ENCODE peak calls at places on chromosomes 16 and 17, in eight cellular contexts. One of them, this sample, is unnamed.

GRCh38 chr17:78324391-78325075 is 35.3 kb downstream of the SOCS3 start:
- DNase-seq in dorsolateral prefrontal cortex: peak
- DNase-seq in OCI-LY7: no peak
- DNase-seq in activated CD8-positive, alpha-beta T cell treated with anti-CD3 and anti-CD28 coated beads for 36 hours: peak
- DNase-seq in BJ: peak
- DNase-seq in IMR-90: peak
- DNase-seq in uterus: peak
- DNase-seq in H1: peak
- DNase-seq in this sample: no peak

GRCh38 chr16:49466881-49467280 is 93.3 kb downstream of the C16orf78 start:
- DNase-seq in BJ: no peak
- DNase-seq in activated CD8-positive, alpha-beta T cell treated with anti-CD3 and anti-CD28 coated beads for 36 hours: no peak
- DNase-seq in OCI-LY7: no peak
- DNase-seq in dorsolateral prefrontal cortex: no peak
- DNase-seq in H1: peak
- DNase-seq in uterus: no peak
- DNase-seq in IMR-90: no peak
- DNase-seq in this sample: no peak

GRCh38 chr17:66353937-66354401 is 51.6 kb downstream of the PRKCA start:
- DNase-seq in H1: no peak
- DNase-seq in OCI-LY7: no peak
- DNase-seq in IMR-90: peak
- DNase-seq in uterus: peak
- DNase-seq in BJ: peak
- DNase-seq in dorsolateral prefrontal cortex: no peak
- DNase-seq in activated CD8-positive, alpha-beta T cell treated with anti-CD3 and anti-CD28 coated beads for 36 hours: peak
- DNase-seq in this sample: no peak

GRCh38 chr17:39011907-39012468 is 44.8 kb upstream of the FBXO47 start:
- DNase-seq in BJ: no peak
- DNase-seq in activated CD8-positive, alpha-beta T cell treated with anti-CD3 and anti-CD28 coated beads for 36 hours: no peak
- DNase-seq in IMR-90: no peak
- DNase-seq in H1: peak
- DNase-seq in OCI-LY7: no peak
- DNase-seq in uterus: no peak
- DNase-seq in dorsolateral prefrontal cortex: no peak
- DNase-seq in this sample: no peak

GRCh38 chr17:79925242-79925957 is 86.2 kb upstream of the CBX4 start:
- DNase-seq in uterus: no peak
- DNase-seq in activated CD8-positive, alpha-beta T cell treated with anti-CD3 and anti-CD28 coated beads for 36 hours: no peak
- DNase-seq in H1: no peak
- DNase-seq in BJ: no peak
- DNase-seq in dorsolateral prefrontal cortex: peak
- DNase-seq in OCI-LY7: no peak
- DNase-seq in IMR-90: peak
- DNase-seq in this sample: no peak

GRCh38 chr17:63151981-63152523 is 186.0 kb downstream of the TANC2 start:
- DNase-seq in IMR-90: peak
- DNase-seq in activated CD8-positive, alpha-beta T cell treated with anti-CD3 and anti-CD28 coated beads for 36 hours: no peak
- DNase-seq in dorsolateral prefrontal cortex: no peak
- DNase-seq in OCI-LY7: no peak
- DNase-seq in BJ: no peak
- DNase-seq in uterus: no peak
- DNase-seq in H1: no peak
- DNase-seq in this sample: no peak

GRCh38 chr17:73291260-73291801 is 20.5 kb downstream of the CDC42EP4 start:
- DNase-seq in activated CD8-positive, alpha-beta T cell treated with anti-CD3 and anti-CD28 coated beads for 36 hours: peak
- DNase-seq in dorsolateral prefrontal cortex: no peak
- DNase-seq in uterus: peak
- DNase-seq in IMR-90: peak
- DNase-seq in BJ: peak
- DNase-seq in OCI-LY7: no peak
- DNase-seq in H1: no peak
- DNase-seq in this sample: no peak

GRCh38 chr17:48462946-48463345 is 32.9 kb upstream of the SKAP1 start:
- DNase-seq in uterus: no peak
- DNase-seq in OCI-LY7: no peak
- DNase-seq in IMR-90: no peak
- DNase-seq in dorsolateral prefrontal cortex: no peak
- DNase-seq in activated CD8-positive, alpha-beta T cell treated with anti-CD3 and anti-CD28 coated beads for 36 hours: no peak
- DNase-seq in BJ: no peak
- DNase-seq in H1: no peak
- DNase-seq in this sample: no peak

GRCh38 chr16:19517424-19518089 is 4.3 kb downstream of the GDE1 start:
- DNase-seq in OCI-LY7: no peak
- DNase-seq in BJ: no peak
- DNase-seq in uterus: no peak
- DNase-seq in activated CD8-positive, alpha-beta T cell treated with anti-CD3 and anti-CD28 coated beads for 36 hours: peak
- DNase-seq in H1: no peak
- DNase-seq in IMR-90: peak
- DNase-seq in dorsolateral prefrontal cortex: no peak
- DNase-seq in this sample: no peak

GRCh38 chr17:73955616-73956015 is 247.9 kb upstream of the RPL38 start:
- DNase-seq in OCI-LY7: no peak
- DNase-seq in BJ: no peak
- DNase-seq in activated CD8-positive, alpha-beta T cell treated with anti-CD3 and anti-CD28 coated beads for 36 hours: no peak
- DNase-seq in IMR-90: no peak
- DNase-seq in H1: no peak
- DNase-seq in uterus: no peak
- DNase-seq in dorsolateral prefrontal cortex: no peak
- DNase-seq in this sample: no peak

GRCh38 chr17:43572368-43572980 is 26.3 kb upstream of the ETV4 start:
- DNase-seq in BJ: no peak
- DNase-seq in uterus: no peak
- DNase-seq in activated CD8-positive, alpha-beta T cell treated with anti-CD3 and anti-CD28 coated beads for 36 hours: no peak
- DNase-seq in H1: no peak
- DNase-seq in OCI-LY7: no peak
- DNase-seq in dorsolateral prefrontal cortex: no peak
- DNase-seq in IMR-90: peak
- DNase-seq in this sample: no peak

GRCh38 chr17:65677932-65678331 is 116.5 kb upstream of the AXIN2 start:
- DNase-seq in activated CD8-positive, alpha-beta T cell treated with anti-CD3 and anti-CD28 coated beads for 36 hours: no peak
- DNase-seq in uterus: no peak
- DNase-seq in IMR-90: peak
- DNase-seq in H1: no peak
- DNase-seq in BJ: no peak
- DNase-seq in dorsolateral prefrontal cortex: no peak
- DNase-seq in OCI-LY7: no peak
- DNase-seq in this sample: no peak

GRCh38 chr17:7839890-7840260 is 5.9 kb downstream of the KDM6B start:
- DNase-seq in uterus: no peak
- DNase-seq in BJ: no peak
- DNase-seq in dorsolateral prefrontal cortex: no peak
- DNase-seq in H1: no peak
- DNase-seq in activated CD8-positive, alpha-beta T cell treated with anti-CD3 and anti-CD28 coated beads for 36 hours: peak
- DNase-seq in IMR-90: peak
- DNase-seq in OCI-LY7: peak
- DNase-seq in this sample: no peak

GRCh38 chr17:72432143-72432604 is 311.4 kb downstream of the SOX9 start:
- DNase-seq in activated CD8-positive, alpha-beta T cell treated with anti-CD3 and anti-CD28 coated beads for 36 hours: no peak
- DNase-seq in uterus: no peak
- DNase-seq in H1: no peak
- DNase-seq in BJ: no peak
- DNase-seq in OCI-LY7: no peak
- DNase-seq in dorsolateral prefrontal cortex: no peak
- DNase-seq in IMR-90: peak
- DNase-seq in this sample: no peak

GRCh38 chr16:70681382-70682238 is 4.2 kb downstream of the MTSS2 start:
- DNase-seq in dorsolateral prefrontal cortex: no peak
- DNase-seq in IMR-90: no peak
- DNase-seq in BJ: no peak
- DNase-seq in activated CD8-positive, alpha-beta T cell treated with anti-CD3 and anti-CD28 coated beads for 36 hours: no peak
- DNase-seq in OCI-LY7: no peak
- DNase-seq in H1: no peak
- DNase-seq in uterus: no peak
- DNase-seq in this sample: no peak

GRCh38 chr16:2912330-2913199 is 834 bp downstream of the FLYWCH1 start:
- DNase-seq in activated CD8-positive, alpha-beta T cell treated with anti-CD3 and anti-CD28 coated beads for 36 hours: peak
- DNase-seq in H1: no peak
- DNase-seq in BJ: no peak
- DNase-seq in IMR-90: peak
- DNase-seq in dorsolateral prefrontal cortex: peak
- DNase-seq in OCI-LY7: peak
- DNase-seq in uterus: no peak
- DNase-seq in this sample: no peak

GRCh38 chr17:69874220-69874670 is 200.8 kb upstream of the KCNJ16 start:
- DNase-seq in IMR-90: peak
- DNase-seq in BJ: peak
- DNase-seq in H1: no peak
- DNase-seq in uterus: no peak
- DNase-seq in activated CD8-positive, alpha-beta T cell treated with anti-CD3 and anti-CD28 coated beads for 36 hours: no peak
- DNase-seq in OCI-LY7: no peak
- DNase-seq in dorsolateral prefrontal cortex: no peak
- DNase-seq in this sample: no peak

GRCh38 chr16:87056083-87056482 is 261.1 kb downstream of the C16orf95 start:
- DNase-seq in BJ: no peak
- DNase-seq in H1: no peak
- DNase-seq in uterus: no peak
- DNase-seq in dorsolateral prefrontal cortex: no peak
- DNase-seq in OCI-LY7: no peak
- DNase-seq in IMR-90: peak
- DNase-seq in activated CD8-positive, alpha-beta T cell treated with anti-CD3 and anti-CD28 coated beads for 36 hours: no peak
- DNase-seq in this sample: no peak
- TF ChIP-seq CTCF in BJ: peak
- TF ChIP-seq CTCF in H1: peak
- TF ChIP-seq CTCF in uterus: no peak
- TF ChIP-seq CTCF in dorsolateral prefrontal cortex: no peak
- TF ChIP-seq CTCF in OCI-LY7: no peak
- TF ChIP-seq CTCF in IMR-90: peak
- TF ChIP-seq CTCF in activated CD8-positive, alpha-beta T cell treated with anti-CD3 and anti-CD28 coated beads for 36 hours: no peak
- TF ChIP-seq CTCF in this sample: no peak

DNA sequence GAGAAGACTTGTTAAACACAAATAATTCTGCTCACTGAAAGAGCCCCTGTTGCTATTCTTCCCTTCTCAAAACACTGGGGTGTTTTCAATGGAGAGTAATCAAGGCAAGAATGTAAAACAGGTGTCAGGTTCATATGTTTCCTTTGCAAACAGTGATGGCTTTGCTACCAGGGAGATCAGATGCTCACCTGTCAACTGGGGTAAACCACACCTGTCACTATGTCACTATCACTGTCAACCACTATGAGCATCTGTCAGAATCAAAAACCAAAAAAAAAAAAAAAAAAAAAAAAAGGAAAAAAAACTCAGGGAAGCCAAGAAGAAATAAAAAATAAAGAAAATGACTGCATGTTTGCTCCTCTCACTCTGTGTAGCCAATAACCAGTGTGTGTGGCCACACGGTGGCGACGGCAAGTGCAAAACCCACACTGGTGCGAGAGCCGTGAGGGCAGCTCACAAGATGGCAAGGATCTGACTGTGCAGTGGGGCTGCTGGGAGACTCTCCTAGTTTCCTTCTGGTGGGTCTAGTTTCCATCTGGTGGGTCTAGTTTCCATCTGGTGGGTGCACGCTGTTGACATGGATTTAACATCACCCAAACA is 22.7 kb downstream of the USP22 start:
- DNase-seq in BJ: no peak
- DNase-seq in H1: no peak
- DNase-seq in dorsolateral prefrontal cortex: peak
- DNase-seq in activated CD8-positive, alpha-beta T cell treated with anti-CD3 and anti-CD28 coated beads for 36 hours: peak
- DNase-seq in IMR-90: no peak
- DNase-seq in uterus: no peak
- DNase-seq in OCI-LY7: peak
- DNase-seq in this sample: no peak
- TF ChIP-seq CTCF in BJ: peak
- TF ChIP-seq CTCF in H1: peak
- TF ChIP-seq CTCF in dorsolateral prefrontal cortex: peak
- TF ChIP-seq CTCF in activated CD8-positive, alpha-beta T cell treated with anti-CD3 and anti-CD28 coated beads for 36 hours: peak
- TF ChIP-seq CTCF in IMR-90: peak
- TF ChIP-seq CTCF in uterus: no peak
- TF ChIP-seq CTCF in OCI-LY7: peak
- TF ChIP-seq CTCF in this sample: peak

DNA sequence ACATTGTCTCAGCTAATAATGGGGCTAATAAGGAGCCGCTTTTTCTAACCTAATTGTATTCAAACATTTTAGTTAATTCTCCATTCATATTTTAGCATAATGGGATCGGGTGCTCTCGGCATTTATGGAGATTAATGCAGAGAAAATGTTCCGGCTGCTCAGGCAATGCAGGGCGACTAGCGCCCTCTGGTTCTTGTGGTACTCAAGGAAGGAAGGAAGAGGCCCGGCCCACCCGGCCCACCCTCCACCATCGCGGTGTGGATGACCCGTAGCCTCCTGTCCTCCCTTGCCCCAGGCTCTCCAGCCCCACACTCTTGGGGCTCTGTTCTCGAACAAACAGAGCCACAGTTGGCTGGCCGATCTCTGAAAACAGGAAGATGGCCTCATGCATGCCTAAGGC is 21.1 kb upstream of the ABCC3 start:
- DNase-seq in OCI-LY7: no peak
- DNase-seq in uterus: no peak
- DNase-seq in activated CD8-positive, alpha-beta T cell treated with anti-CD3 and anti-CD28 coated beads for 36 hours: peak
- DNase-seq in H1: no peak
- DNase-seq in dorsolateral prefrontal cortex: no peak
- DNase-seq in IMR-90: no peak
- DNase-seq in BJ: no peak
- DNase-seq in this sample: no peak
- TF ChIP-seq CTCF in OCI-LY7: peak
- TF ChIP-seq CTCF in uterus: peak
- TF ChIP-seq CTCF in activated CD8-positive, alpha-beta T cell treated with anti-CD3 and anti-CD28 coated beads for 36 hours: peak
- TF ChIP-seq CTCF in H1: no peak
- TF ChIP-seq CTCF in dorsolateral prefrontal cortex: no peak
- TF ChIP-seq CTCF in IMR-90: no peak
- TF ChIP-seq CTCF in BJ: no peak
- TF ChIP-seq CTCF in this sample: no peak

GRCh38 chr17:29116652-29117439 is 63.4 kb downstream of the MYO18A start:
- DNase-seq in OCI-LY7: peak
- DNase-seq in uterus: peak
- DNase-seq in activated CD8-positive, alpha-beta T cell treated with anti-CD3 and anti-CD28 coated beads for 36 hours: peak
- DNase-seq in IMR-90: peak
- DNase-seq in dorsolateral prefrontal cortex: peak
- DNase-seq in H1: peak
- DNase-seq in BJ: no peak
- DNase-seq in this sample: peak

GRCh38 chr17:29119265-29119664 is 60.9 kb downstream of the MYO18A start:
- DNase-seq in IMR-90: no peak
- DNase-seq in dorsolateral prefrontal cortex: no peak
- DNase-seq in H1: no peak
- DNase-seq in uterus: no peak
- DNase-seq in activated CD8-positive, alpha-beta T cell treated with anti-CD3 and anti-CD28 coated beads for 36 hours: no peak
- DNase-seq in OCI-LY7: no peak
- DNase-seq in BJ: no peak
- DNase-seq in this sample: no peak

GRCh38 chr17:29115906-29116651 is 64.1 kb downstream of the MYO18A start:
- DNase-seq in H1: peak
- DNase-seq in dorsolateral prefrontal cortex: peak
- DNase-seq in uterus: no peak
- DNase-seq in OCI-LY7: peak
- DNase-seq in BJ: no peak
- DNase-seq in activated CD8-positive, alpha-beta T cell treated with anti-CD3 and anti-CD28 coated beads for 36 hours: peak
- DNase-seq in IMR-90: peak
- DNase-seq in this sample: no peak

GRCh38 chr17:29115435-29115834 is 64.8 kb downstream of the MYO18A start:
- DNase-seq in uterus: no peak
- DNase-seq in OCI-LY7: no peak
- DNase-seq in dorsolateral prefrontal cortex: no peak
- DNase-seq in H1: no peak
- DNase-seq in BJ: no peak
- DNase-seq in activated CD8-positive, alpha-beta T cell treated with anti-CD3 and anti-CD28 coated beads for 36 hours: no peak
- DNase-seq in IMR-90: no peak
- DNase-seq in this sample: no peak

DNA sequence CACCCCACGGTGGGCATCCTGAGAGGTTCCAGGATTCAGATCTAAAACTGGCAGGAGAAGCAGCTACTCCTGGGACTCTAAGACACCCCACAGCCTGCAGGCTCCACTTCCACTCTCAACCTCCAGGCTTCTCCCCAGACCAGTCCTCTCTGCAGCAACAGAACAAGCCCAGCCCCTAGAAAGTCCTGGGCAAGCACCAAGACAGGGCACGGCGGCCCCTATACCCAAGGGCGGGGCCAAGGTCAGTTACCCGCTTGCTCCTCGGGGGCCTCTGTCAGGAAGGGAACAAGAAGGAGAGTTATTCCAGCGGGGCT is 62.8 kb downstream of the MYO18A start:
- DNase-seq in uterus: no peak
- DNase-seq in dorsolateral prefrontal cortex: no peak
- DNase-seq in BJ: no peak
- DNase-seq in activated CD8-positive, alpha-beta T cell treated with anti-CD3 and anti-CD28 coated beads for 36 hours: no peak
- DNase-seq in OCI-LY7: no peak
- DNase-seq in IMR-90: no peak
- DNase-seq in H1: no peak
- DNase-seq in this sample: no peak
- TF ChIP-seq CTCF in uterus: no peak
- TF ChIP-seq CTCF in dorsolateral prefrontal cortex: no peak
- TF ChIP-seq CTCF in BJ: no peak
- TF ChIP-seq CTCF in activated CD8-positive, alpha-beta T cell treated with anti-CD3 and anti-CD28 coated beads for 36 hours: peak
- TF ChIP-seq CTCF in OCI-LY7: peak
- TF ChIP-seq CTCF in IMR-90: no peak
- TF ChIP-seq CTCF in H1: no peak
- TF ChIP-seq CTCF in this sample: no peak

This sample was measured in progenitor cell of endocrine pancreas.